ENCODE peak calls at places on chromosomes 3 and 15, in six cellular contexts. I is nucleus accumbens; B is activated T-cell treated with anti-CD3 and anti-CD28 coated beads for 24 hours; E is pancreas; P is posterior cingulate gyrus; Z is stimulated activated CD8-positive, alpha-beta memory T cell treated with anti-CD3 and anti-CD28 coated beads, Interleukin-12 subunit alpha, Interleukin-12 subunit beta, amount 100 ng/mL, for 1 hour. D is an unnamed sample.

GRCh38 chr15:84748274-84749110 is at the start of gene ZNF592:
- DNase-seq in I (peak), B (peak), E (peak), P (peak), Z (peak), D (peak)

GRCh38 chr3:122572940-122573412 is 4.5 kb upstream of the PARP15 start:
- DNase-seq in I (no peak), B (no peak), E (no peak), P (no peak), Z (no peak), D (peak)

GRCh38 chr3:139940622-139941021 is 5.6 kb downstream of the CLSTN2 start:
- DNase-seq in I (no peak), B (no peak), E (no peak), P (no peak), Z (no peak), D (no peak)

GRCh38 chr3:32963871-32964270 is 12.4 kb downstream of the CCR4 start:
- DNase-seq in I (no peak), B (no peak), E (no peak), P (no peak), Z (no peak), D (no peak)

GRCh38 chr15:93803406-93803805 is 428.0 kb upstream of the MCTP2 start:
- DNase-seq in I (no peak), B (no peak), E (no peak), P (no peak), Z (no peak), D (no peak)

GRCh38 chr15:35925634-35926380 is 379.8 kb upstream of the DPH6 start:
- DNase-seq in I (no peak), B (no peak), E (no peak), P (no peak), Z (no peak), D (no peak)

GRCh38 chr3:122415762-122416654 is at the start of gene WDR5B:
- DNase-seq in I (no peak), B (peak), E (peak), P (peak), Z (peak), D (peak)

GRCh38 chr15:76150508-76150907 is 90.7 kb downstream of the TMEM266 start:
- DNase-seq in I (peak), B (no peak), E (peak), P (peak), Z (no peak), D (no peak)

GRCh38 chr15:65411470-65412071 is 11.2 kb downstream of the IGDCC4 start:
- DNase-seq in I (no peak), B (no peak), E (no peak), P (no peak), Z (no peak), D (no peak)

GRCh38 chr15:91916051-91916450 is 62.5 kb downstream of the SLCO3A1 start:
- DNase-seq in I (no peak), B (no peak), E (no peak), P (no peak), Z (no peak), D (no peak)

GRCh38 chr3:61875976-61876671 is 314.8 kb downstream of the PTPRG start:
- DNase-seq in I (no peak), B (no peak), E (no peak), P (no peak), Z (no peak), D (no peak)

GRCh38 chr3:135109681-135110080 is 314.6 kb downstream of the EPHB1 start:
- DNase-seq in I (no peak), B (no peak), E (no peak), P (peak), Z (no peak), D (no peak)

GRCh38 chr3:127787071-127787490 is 35.2 kb downstream of the MGLL start:
- DNase-seq in I (peak), B (no peak), E (no peak), P (peak), Z (no peak), D (no peak)

GRCh38 chr15:49793943-49794342 is 173.1 kb downstream of the DTWD1 start:
- DNase-seq in I (no peak), B (no peak), E (no peak), P (no peak), Z (no peak), D (no peak)

GRCh38 chr3:114314259-114314658 is 20.4 kb downstream of the TIGIT start:
- DNase-seq in I (no peak), B (no peak), E (no peak), P (no peak), Z (no peak), D (no peak)

GRCh38 chr3:42747581-42747980 is 25.5 kb downstream of the CCDC13 start:
- DNase-seq in I (peak), B (no peak), E (no peak), P (no peak), Z (no peak), D (no peak)

GRCh38 chr15:99430881-99431401 is 134.8 kb upstream of the MEF2A start:
- DNase-seq in I (no peak), B (no peak), E (peak), P (no peak), Z (no peak), D (no peak)

GRCh38 chr3:48432411-48433371 is 2.8 kb upstream of the PLXNB1 start:
- DNase-seq in I (no peak), B (no peak), E (peak), P (no peak), Z (no peak), D (no peak)

GRCh38 chr3:100329800-100330489 is 4.6 kb upstream of the NIT2 start:
- DNase-seq in I (no peak), B (no peak), E (no peak), P (no peak), Z (no peak), D (no peak)

GRCh38 chr15:81049835-81050234 is 49.1 kb downstream of the TLNRD1 start:
- DNase-seq in I (peak), B (no peak), E (no peak), P (peak), Z (no peak), D (no peak)

GRCh38 chr3:141648055-141648910 is 89.8 kb upstream of the RNF7 start:
- DNase-seq in I (no peak), B (no peak), E (no peak), P (no peak), Z (no peak), D (no peak)

GRCh38 chr15:91049378-91050127 is 27.2 kb upstream of the VPS33B start:
- DNase-seq in I (peak), B (peak), E (peak), P (peak), Z (peak), D (peak)

GRCh38 chr3:142315083-142315482 is 89.7 kb upstream of the GK5 start:
- DNase-seq in I (no peak), B (no peak), E (no peak), P (no peak), Z (no peak), D (no peak)

GRCh38 chr3:171230857-171231256 is 204.3 kb upstream of the SLC2A2 start:
- DNase-seq in I (no peak), B (no peak), E (no peak), P (no peak), Z (no peak), D (no peak)

GRCh38 chr3:187745201-187746058 is at the start of gene BCL6:
- DNase-seq in I (peak), B (peak), E (peak), P (peak), Z (peak), D (peak)

GRCh38 chr3:124582621-124583437 is 147.4 kb upstream of the UMPS start:
- DNase-seq in I (no peak), B (no peak), E (no peak), P (no peak), Z (no peak), D (no peak)

GRCh38 chr15:33608714-33609113 is 297.9 kb downstream of the RYR3 start:
- DNase-seq in I (no peak), B (no peak), E (no peak), P (no peak), Z (no peak), D (no peak)

GRCh38 chr3:129315386-129315991 is 36.8 kb downstream of the HMCES start:
- DNase-seq in I (peak), B (peak), E (peak), P (peak), Z (no peak), D (peak)

GRCh38 chr3:155320934-155321333 is 27.5 kb upstream of the STRIT1 start:
- DNase-seq in I (no peak), B (no peak), E (no peak), P (no peak), Z (no peak), D (no peak)

GRCh38 chr3:23662079-23662617 is 143.6 kb upstream of the UBE2E1 start:
- DNase-seq in I (no peak), B (no peak), E (no peak), P (no peak), Z (no peak), D (no peak)

GRCh38 chr3:25573386-25574171 is 91.1 kb downstream of the TOP2B start:
- DNase-seq in I (no peak), B (no peak), E (no peak), P (no peak), Z (no peak), D (no peak)

GRCh38 chr3:196219194-196219969 is 3.0 kb downstream of the SLC51A start:
- DNase-seq in I (peak), B (peak), E (no peak), P (peak), Z (peak), D (peak)

D was measured in memory B cell.